ENCODE peak calls at places on chromosome 13, in seven cellular contexts. X, R, D, H, G, J and P are unnamed samples.

GRCh38 chr13:25732146-25732865 is 319.5 kb downstream of the SHISA2 start:
- DNase-seq in X (no peak), R (no peak), D (no peak), H (no peak), G (no peak), J (no peak), P (no peak)

GRCh38 chr13:82627183-82627582 is 1255.1 kb downstream of the SLITRK1 start:
- DNase-seq in X (no peak), R (no peak), D (no peak), H (no peak), G (no peak), J (peak), P (no peak)

GRCh38 chr13:44309771-44310767 is 63.6 kb upstream of the SERP2 start:
- DNase-seq in X (no peak), R (no peak), D (no peak), H (no peak), G (no peak), J (peak), P (no peak)

GRCh38 chr13:80979035-80979641 is 638.2 kb upstream of the SPRY2 start:
- DNase-seq in X (no peak), R (peak), D (peak), H (peak), G (peak), J (peak), P (peak)

GRCh38 chr13:102878491-102878890 is 32.7 kb downstream of the ERCC5 start:
- DNase-seq in X (no peak), R (no peak), D (no peak), H (no peak), G (no peak), J (peak), P (no peak)

GRCh38 chr13:100984349-100984748 is 309.8 kb upstream of the TMTC4 start:
- DNase-seq in X (no peak), R (no peak), D (no peak), H (no peak), G (no peak), J (no peak), P (no peak)

GRCh38 chr13:39970177-39970846 is 314.9 kb downstream of the COG6 start:
- DNase-seq in X (no peak), R (no peak), D (no peak), H (no peak), G (no peak), J (no peak), P (no peak)

GRCh38 chr13:40550130-40550529 is 116.3 kb downstream of the FOXO1 start:
- DNase-seq in X (no peak), R (no peak), D (no peak), H (no peak), G (peak), J (no peak), P (no peak)

GRCh38 chr13:71587778-71588177 is 279.2 kb downstream of the DACH1 start:
- DNase-seq in X (no peak), R (no peak), D (no peak), H (no peak), G (no peak), J (no peak), P (no peak)

GRCh38 chr13:67023088-67023893 is 206.8 kb downstream of the PCDH9 start:
- DNase-seq in X (no peak), R (no peak), D (peak), H (no peak), G (no peak), J (peak), P (peak)

GRCh38 chr13:92355213-92355612 is 871.4 kb upstream of the GPC6 start:
- DNase-seq in X (no peak), R (no peak), D (peak), H (no peak), G (peak), J (no peak), P (no peak)

GRCh38 chr13:112067121-112067741 is at the start of gene SOX1:
- DNase-seq in X (peak), R (no peak), D (no peak), H (no peak), G (no peak), J (no peak), P (no peak)

GRCh38 chr13:77703426-77703825 is 5.9 kb downstream of the SLAIN1 start:
- DNase-seq in X (no peak), R (no peak), D (no peak), H (no peak), G (no peak), J (no peak), P (no peak)

GRCh38 chr13:30785146-30785845 is 50.0 kb downstream of the ALOX5AP start:
- DNase-seq in X (no peak), R (no peak), D (no peak), H (no peak), G (no peak), J (no peak), P (no peak)

GRCh38 chr13:59247166-59247565 is 916.6 kb downstream of the DIAPH3 start:
- DNase-seq in X (no peak), R (no peak), D (peak), H (no peak), G (no peak), J (peak), P (no peak)

GRCh38 chr13:100674363-100674847 is at the start of gene TMTC4:
- DNase-seq in X (no peak), R (no peak), D (no peak), H (no peak), G (peak), J (no peak), P (no peak)

GRCh38 chr13:101139076-101139475 is 277.2 kb downstream of the NALCN start:
- DNase-seq in X (no peak), R (no peak), D (no peak), H (no peak), G (no peak), J (no peak), P (no peak)

GRCh38 chr13:66879971-66880370 is 350.2 kb downstream of the PCDH9 start:
- DNase-seq in X (no peak), R (no peak), D (no peak), H (no peak), G (no peak), J (no peak), P (no peak)

GRCh38 chr13:40102854-40103253 is 447.4 kb downstream of the COG6 start:
- DNase-seq in X (no peak), R (peak), D (peak), H (no peak), G (peak), J (no peak), P (no peak)

GRCh38 chr13:21326155-21327030 is 132.7 kb downstream of the ZDHHC20 start:
- DNase-seq in X (peak), R (no peak), D (no peak), H (no peak), G (no peak), J (peak), P (peak)

GRCh38 chr13:99380921-99381645 is 73.9 kb upstream of the GPR183 start:
- DNase-seq in X (peak), R (no peak), D (no peak), H (peak), G (no peak), J (no peak), P (no peak)

GRCh38 chr13:30529085-30529815 is 63.5 kb upstream of the HMGB1 start:
- DNase-seq in X (no peak), R (no peak), D (no peak), H (peak), G (no peak), J (no peak), P (no peak)

DNA sequence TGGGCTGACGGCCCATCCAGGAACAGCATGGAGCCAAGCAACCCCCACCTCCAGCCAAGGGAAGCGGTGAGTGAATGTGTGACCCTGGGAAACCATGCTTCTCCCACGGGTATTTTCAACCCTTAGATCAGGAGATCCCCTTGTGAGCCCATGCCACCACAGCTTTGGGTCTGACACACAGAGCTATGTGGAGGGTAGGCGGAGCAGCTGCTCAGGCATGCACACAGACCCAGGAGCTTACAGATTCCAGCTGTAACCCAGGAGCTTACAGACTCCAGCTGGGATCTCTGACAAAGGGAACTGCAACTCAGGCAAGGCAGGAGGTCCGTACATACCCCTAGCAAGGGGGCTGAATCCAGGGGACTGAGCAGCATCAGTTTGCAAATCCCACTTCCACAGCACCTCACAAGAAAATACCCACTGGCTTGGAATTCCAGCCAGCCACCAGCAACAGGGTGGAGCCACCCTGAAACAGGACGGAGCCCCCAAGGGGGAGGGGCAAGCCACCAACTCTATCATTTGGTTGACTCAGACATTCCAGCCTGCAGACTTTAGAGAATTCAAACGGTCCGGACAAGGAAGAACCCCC is 40.8 kb upstream of the RFXAP start:
- DNase-seq in X (peak), R (no peak), D (no peak), H (peak), G (peak), J (no peak), P (no peak)
- H3K9ac ChIP-seq in X (no peak), R (no peak), D (no peak), H (no peak), G (no peak), J (no peak), P (no peak)

GRCh38 chr13:75366380-75367280 is 115.3 kb downstream of the TBC1D4 start:
- DNase-seq in X (no peak), R (no peak), D (no peak), H (no peak), G (no peak), J (peak), P (no peak)
- TF ChIP-seq EZH2 in X (no peak), R (no peak), D (no peak), H (no peak), G (no peak), J (no peak), P (no peak)

GRCh38 chr13:110890279-110891150 is 24.4 kb downstream of the ANKRD10 start:
- DNase-seq in X (no peak), R (no peak), D (no peak), H (no peak), G (no peak), J (no peak), P (no peak)
- TF ChIP-seq POLR2AphosphoS5 in X (peak), R (no peak), D (no peak), H (peak), G (no peak), J (no peak), P (no peak)

GRCh38 chr13:46552888-46553520 is at the start of gene LRCH1:
- DNase-seq in X (peak), R (peak), D (peak), H (no peak), G (peak), J (peak), P (no peak)
- H3K9ac ChIP-seq in X (peak), R (peak), D (peak), H (peak), G (peak), J (peak), P (peak)